ENCODE peak calls at places on chromosome 10, in nine cellular contexts. B is dorsolateral prefrontal cortex, E is IMR-90, N is bronchial epithelial cell, Z is cardiac muscle cell, I is heart right ventricle, F is hepatocyte, S is fibroblast of pulmonary artery, U is AG04450. J is an unnamed sample.

GRCh38 chr10:91901784-91902677 is 7.3 kb downstream of the FGFBP3 start:
- DNase-seq in B (no peak), E (peak; percentile 97), N (peak; percentile 97), Z (peak; percentile 95), I (no peak), F (peak; percentile 79), S (peak; percentile 97), U (peak; percentile 67), J (no peak)

GRCh38 chr10:47296111-47296894 is 3.7 kb upstream of the GDF10 start:
- DNase-seq in B (peak; percentile 10), E (no peak), N (no peak), Z (no peak), I (no peak), F (peak; percentile 19), S (no peak), U (no peak), J (peak; percentile 20)

GRCh38 chr10:49431426-49431825 is 35.5 kb upstream of the DRGX start:
- DNase-seq in B (no peak), E (no peak), N (no peak), Z (no peak), I (no peak), F (no peak), S (no peak), U (no peak), J (no peak)

GRCh38 chr10:114654829-114655575 is 3.1 kb downstream of the ABLIM1 start:
- DNase-seq in B (no peak), E (no peak), N (peak; percentile 44), Z (no peak), I (no peak), F (peak; percentile 30), S (no peak), U (no peak), J (no peak)

GRCh38 chr10:65769828-65770227 is 1156.0 kb upstream of the LRRTM3 start:
- DNase-seq in B (no peak), E (no peak), N (no peak), Z (no peak), I (no peak), F (no peak), S (no peak), U (no peak), J (no peak)

GRCh38 chr10:87675396-87676376 is 16.0 kb downstream of the PAPSS2 start:
- DNase-seq in B (no peak), E (peak; percentile 95), N (peak; percentile 92), Z (peak; percentile 80), I (no peak), F (no peak), S (peak; percentile 86), U (peak; percentile 59), J (no peak)

GRCh38 chr10:72340510-72340895 is 14.2 kb downstream of the DNAJB12 start:
- DNase-seq in B (peak; percentile 77), E (no peak), N (no peak), Z (peak; percentile 70), I (peak; percentile 56), F (peak; percentile 77), S (peak; percentile 60), U (no peak), J (peak; percentile 62)

GRCh38 chr10:11387044-11387443 is 224.4 kb downstream of the USP6NL start:
- DNase-seq in B (peak; percentile 55), E (no peak), N (no peak), Z (no peak), I (no peak), F (no peak), S (no peak), U (no peak), J (no peak)

GRCh38 chr10:98848361-98848760 is 387.3 kb downstream of the HPSE2 start:
- DNase-seq in B (no peak), E (no peak), N (peak; percentile 3), Z (no peak), I (no peak), F (no peak), S (no peak), U (no peak), J (no peak)

GRCh38 chr10:122237326-122237725 is 33.8 kb upstream of the BTBD16 start:
- DNase-seq in B (no peak), E (no peak), N (no peak), Z (no peak), I (no peak), F (no peak), S (no peak), U (no peak), J (no peak)

GRCh38 chr10:74949434-74949833 is 123.0 kb downstream of the KAT6B start:
- DNase-seq in B (no peak), E (peak; percentile 67), N (peak; percentile 33), Z (no peak), I (no peak), F (no peak), S (peak; percentile 20), U (no peak), J (no peak)

GRCh38 chr10:44261710-44262455 is 123.0 kb downstream of the CXCL12 start:
- DNase-seq in B (no peak), E (peak; percentile 56), N (no peak), Z (peak; percentile 79), I (peak; percentile 38), F (no peak), S (peak; percentile 64), U (peak; percentile 13), J (no peak)

GRCh38 chr10:97633921-97634320 is 621 bp upstream of the MORN4 start:
- DNase-seq in B (no peak), E (no peak), N (no peak), Z (peak; percentile 15), I (no peak), F (no peak), S (peak; percentile 18), U (no peak), J (no peak)
- TF ChIP-seq CTCF in B (no peak), E (no peak), N (peak; percentile 30), Z (peak; percentile 8), I (no peak), F (no peak), S (no peak), U (no peak), J (no peak)

GRCh38 chr10:69004821-69005220 is 16.2 kb downstream of the KIFBP start:
- DNase-seq in B (no peak), E (peak; percentile 73), N (peak; percentile 45), Z (peak; percentile 79), I (no peak), F (peak; percentile 25), S (peak; percentile 81), U (peak; percentile 24), J (no peak)

GRCh38 chr10:69010151-69010640 is 21.6 kb downstream of the KIFBP start:
- DNase-seq in B (no peak), E (peak; percentile 26), N (no peak), Z (peak; percentile 34), I (no peak), F (no peak), S (peak; percentile 33), U (no peak), J (no peak)

GRCh38 chr10:69009360-69009759 is 20.8 kb downstream of the KIFBP start:
- DNase-seq in B (no peak), E (peak; percentile 72), N (no peak), Z (peak; percentile 76), I (no peak), F (no peak), S (peak; percentile 87), U (no peak), J (no peak)

GRCh38 chr10:69005704-69006103 is 17.1 kb downstream of the KIFBP start:
- DNase-seq in B (no peak), E (no peak), N (no peak), Z (no peak), I (no peak), F (no peak), S (no peak), U (no peak), J (no peak)

DNA sequence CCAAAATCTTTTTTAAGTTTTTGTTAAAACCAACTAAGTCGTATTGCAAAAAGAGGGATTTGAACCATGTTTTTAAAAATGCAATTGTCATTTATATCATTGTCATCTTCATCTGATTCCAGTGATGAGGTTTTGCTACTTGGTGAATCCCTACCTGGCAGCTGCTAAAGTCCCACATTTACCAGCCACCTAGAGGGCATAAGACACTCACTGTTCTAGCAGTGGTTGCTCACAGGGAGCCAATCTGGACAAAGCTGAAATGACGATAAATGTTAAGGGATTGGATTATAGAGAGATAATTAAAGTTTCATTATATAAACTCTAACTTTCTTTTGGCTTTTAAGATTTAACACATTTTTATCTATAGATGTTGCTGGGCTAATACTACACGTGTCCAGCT is 18.7 kb downstream of the KIFBP start:
- DNase-seq in B (no peak), E (no peak), N (no peak), Z (no peak), I (no peak), F (no peak), S (no peak), U (no peak), J (no peak)
- TF ChIP-seq CTCF in B (no peak), E (no peak), N (no peak), Z (peak; percentile 3), I (peak; percentile 18), F (no peak), S (no peak), U (no peak), J (no peak)

GRCh38 chr10:129935102-129935860 is 28.8 kb downstream of the EBF3 start:
- DNase-seq in B (peak; percentile 24), E (no peak), N (no peak), Z (no peak), I (no peak), F (no peak), S (no peak), U (no peak), J (no peak)
- TF ChIP-seq CTCF in B (no peak), E (no peak), N (no peak), Z (no peak), I (no peak), F (no peak), S (no peak), U (no peak), J (no peak)

GRCh38 chr10:113216068-113216467 is 266.0 kb downstream of the TCF7L2 start:
- DNase-seq in B (no peak), E (no peak), N (peak; percentile 7), Z (no peak), I (no peak), F (no peak), S (no peak), U (no peak), J (no peak)
- TF ChIP-seq CTCF in B (no peak), E (no peak), N (peak; percentile 23), Z (no peak), I (no peak), F (peak; percentile 24), S (no peak), U (no peak), J (no peak)